ENCODE peak calls at places on chromosomes 2 and 18, in seven cellular contexts. I is K562, A is H1, T is HepG2, H is HEK293T, N is WTC11, S is GM12878. V is an unnamed sample.

GRCh38 chr2:17442334-17442733 is 75.9 kb downstream of the RAD51AP2 start:
- DNase-seq in N (no peak), S (no peak), I (no peak), H (no peak), A (no peak), T (no peak), V (no peak)

GRCh38 chr2:149413487-149413886 is 83.1 kb downstream of the LYPD6 start:
- DNase-seq in A (no peak), H (no peak), I (no peak), T (no peak), N (no peak), S (no peak), V (no peak)

GRCh38 chr18:76757343-76757742 is 65.0 kb upstream of the ZNF236 start:
- DNase-seq in S (no peak), N (no peak), A (no peak), T (no peak), H (no peak), I (no peak), V (no peak)

GRCh38 chr18:62490967-62491366 is 31.9 kb upstream of the ZCCHC2 start:
- DNase-seq in A (no peak), T (no peak), S (no peak), N (no peak), I (no peak), H (no peak), V (no peak)

GRCh38 chr18:26579941-26580618 is 31.7 kb upstream of the KCTD1 start:
- DNase-seq in I (no peak), S (no peak), T (peak; percentile 15), A (no peak), N (no peak), H (no peak), V (peak; percentile 56)

GRCh38 chr2:209470-209869 is 54.4 kb downstream of the SH3YL1 start:
- DNase-seq in H (no peak), I (no peak), T (no peak), S (no peak), A (no peak), N (no peak), V (no peak)

GRCh38 chr2:18496516-18496915 is 63.9 kb downstream of the RDH14 start:
- DNase-seq in T (no peak), N (no peak), H (no peak), S (no peak), A (no peak), I (no peak), V (no peak)

GRCh38 chr2:16726577-16726976 is 60.9 kb upstream of the CYRIA start:
- DNase-seq in S (no peak), A (no peak), N (no peak), I (no peak), H (no peak), T (no peak), V (no peak)

GRCh38 chr2:185787530-185788145 is 49.0 kb downstream of the FSIP2 start:
- DNase-seq in N (no peak), H (no peak), I (no peak), A (no peak), S (no peak), T (no peak), V (no peak)

GRCh38 chr2:53498210-53498609 is 269.4 kb upstream of the CHAC2 start:
- DNase-seq in N (no peak), H (no peak), S (no peak), I (no peak), A (no peak), T (no peak), V (no peak)

GRCh38 chr2:159807183-159808037 is 9.4 kb upstream of the CD302 start:
- DNase-seq in T (peak; percentile 76), A (no peak), N (peak; percentile 40), I (peak; percentile 75), S (no peak), H (peak; percentile 63), V (peak; percentile 52)

GRCh38 chr2:54902763-54903162 is 147.5 kb downstream of the RTN4 start:
- DNase-seq in N (no peak), S (no peak), I (no peak), H (no peak), A (no peak), T (no peak), V (no peak)

GRCh38 chr2:182666674-182667320 is 49.3 kb upstream of the DNAJC10 start:
- DNase-seq in H (peak; percentile 35), I (peak; percentile 49), S (no peak), T (peak; percentile 31), A (no peak), N (no peak), V (peak; percentile 18)

GRCh38 chr18:45106331-45106774 is 425.7 kb downstream of the SETBP1 start:
- DNase-seq in I (no peak), A (no peak), N (no peak), T (no peak), S (peak; percentile 87), H (no peak), V (no peak)

GRCh38 chr2:27027211-27027651 is 5.5 kb upstream of the TMEM214 start:
- DNase-seq in S (no peak), I (no peak), H (no peak), T (no peak), N (no peak), A (no peak), V (no peak)

GRCh38 chr2:177030391-177031000 is 182.1 kb upstream of the HNRNPA3 start:
- DNase-seq in T (no peak), A (no peak), I (no peak), S (no peak), N (no peak), H (no peak), V (no peak)

GRCh38 chr2:159046966-159047365 is 78.5 kb downstream of the TANC1 start:
- DNase-seq in I (no peak), S (no peak), H (no peak), A (no peak), N (no peak), T (no peak), V (no peak)

GRCh38 chr2:190571666-190572065 is 37.1 kb upstream of the NEMP2 start:
- DNase-seq in H (no peak), S (no peak), I (no peak), A (no peak), T (no peak), N (no peak), V (no peak)

GRCh38 chr2:66281980-66282379 is 152.9 kb upstream of the MEIS1 start:
- DNase-seq in N (no peak), I (no peak), H (no peak), A (no peak), T (no peak), S (no peak), V (no peak)

GRCh38 chr18:34661464-34662087 is 48.5 kb upstream of the DTNA start:
- DNase-seq in I (peak; percentile 47), S (no peak), H (peak; percentile 86), A (no peak), T (peak; percentile 48), N (no peak), V (peak; percentile 33)

GRCh38 chr18:23761941-23762340 is 72.7 kb downstream of the LAMA3 start:
- DNase-seq in N (no peak), T (no peak), A (no peak), H (no peak), S (no peak), I (no peak), V (no peak)

GRCh38 chr2:230582851-230583283 is 129.8 kb upstream of the CAB39 start:
- DNase-seq in I (no peak), S (peak; percentile 88), N (no peak), T (no peak), A (no peak), H (no peak), V (no peak)

GRCh38 chr2:10407841-10408648 is 40.1 kb downstream of the ODC1 start:
- DNase-seq in I (peak; percentile 94), A (no peak), T (peak; percentile 84), H (no peak), S (peak; percentile 51), N (no peak), V (peak; percentile 72)

GRCh38 chr18:59516356-59517155 is 157.5 kb upstream of the LMAN1 start:
- DNase-seq in H (peak; percentile 10), I (peak; percentile 49), T (peak; percentile 94), N (no peak), A (no peak), S (no peak), V (no peak)

GRCh38 chr18:6031442-6031841 is 136.1 kb upstream of the TMEM200C start:
- DNase-seq in S (no peak), H (no peak), T (no peak), A (no peak), I (no peak), N (no peak), V (no peak)

GRCh38 chr2:46296216-46296839 is 879 bp upstream of the EPAS1 start:
- DNase-seq in S (no peak), T (no peak), N (peak; percentile 48), A (no peak), H (no peak), I (no peak), V (no peak)

GRCh38 chr18:75226301-75226955 is 15.8 kb downstream of the TSHZ1 start:
- DNase-seq in I (peak; percentile 43), N (no peak), S (no peak), T (peak; percentile 16), A (no peak), H (no peak), V (no peak)

GRCh38 chr2:207253946-207254345 is 88.2 kb upstream of the KLF7 start:
- DNase-seq in S (no peak), N (no peak), I (no peak), A (no peak), T (no peak), H (no peak), V (no peak)
- TF ChIP-seq SP1 in S (no peak), N (no peak), I (no peak), A (no peak), T (no peak), H (no peak), V (no peak)

GRCh38 chr2:216242365-216242764 is 129.9 kb downstream of the MARCHF4 start:
- DNase-seq in H (no peak), T (no peak), N (no peak), S (no peak), I (no peak), A (no peak), V (no peak)
- TF ChIP-seq SP1 in H (no peak), T (no peak), N (no peak), S (no peak), I (no peak), A (no peak), V (no peak)

DNA sequence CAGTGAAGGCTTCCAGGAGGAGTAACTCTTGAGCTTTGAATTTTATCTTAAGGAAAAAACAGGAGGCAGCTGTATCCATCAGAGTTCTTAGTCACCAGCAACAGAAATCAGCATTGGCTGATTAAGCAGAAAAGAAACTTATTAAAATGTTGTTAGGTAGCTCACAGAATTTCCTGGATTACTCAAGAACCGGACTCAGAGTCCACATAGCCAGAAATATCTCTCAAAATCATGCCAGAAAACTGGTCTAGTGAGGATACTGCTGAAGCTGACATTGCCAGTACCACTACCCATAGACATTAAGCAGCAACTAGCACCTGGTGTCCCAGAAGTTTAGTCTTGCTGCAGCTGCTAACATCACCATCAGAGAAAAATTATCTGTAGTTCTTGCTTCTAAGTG is 10.1 kb upstream of the AFTPH start:
- DNase-seq in N (no peak), I (no peak), T (no peak), A (no peak), S (no peak), H (no peak), V (no peak)
- TF ChIP-seq SP1 in N (no peak), I (no peak), T (no peak), A (no peak), S (no peak), H (no peak), V (no peak)

DNA sequence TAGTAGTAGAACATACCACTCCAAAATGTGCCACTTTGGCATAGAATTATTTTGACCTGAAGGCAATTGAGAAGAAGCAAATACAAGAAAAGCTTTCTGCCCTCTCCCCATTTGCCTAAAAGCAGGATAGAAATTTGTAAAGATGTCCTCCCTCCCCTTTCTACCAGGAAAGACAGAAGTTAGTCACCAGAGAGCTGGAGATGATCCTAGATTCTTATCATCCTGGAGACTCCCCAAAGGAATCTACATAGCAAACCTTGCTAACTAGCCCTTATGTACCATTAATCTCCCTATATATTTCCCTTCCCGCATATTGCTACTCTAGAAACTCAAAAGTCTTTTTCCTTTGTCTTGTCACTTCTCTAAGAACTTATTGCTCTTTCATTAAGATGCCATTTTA is 12.6 kb upstream of the TMEM37 start:
- DNase-seq in H (no peak), S (no peak), I (no peak), N (no peak), T (no peak), A (no peak), V (no peak)
- TF ChIP-seq SP1 in H (no peak), S (no peak), I (no peak), N (no peak), T (no peak), A (no peak), V (no peak)